ENCODE peak calls at places on chromosomes 5 and 9, in eight cellular contexts. N, E, V, Q, X, J, W and C are unnamed samples.

GRCh38 chr5:122142480-122142879 is 13.1 kb downstream of the ZNF474 start:
- DNase-seq in N (no peak), E (no peak), V (no peak), Q (peak; percentile 73), X (no peak), J (no peak), W (no peak), C (no peak)

GRCh38 chr9:134390537-134390936 is 64.3 kb downstream of the RXRA start:
- DNase-seq in N (no peak), E (no peak), V (no peak), Q (no peak), X (no peak), J (no peak), W (no peak), C (no peak)

GRCh38 chr5:57458443-57458842 is 24.2 kb downstream of the ACTBL2 start:
- DNase-seq in N (no peak), E (no peak), V (no peak), Q (no peak), X (no peak), J (no peak), W (no peak), C (no peak)

GRCh38 chr5:143646961-143647360 is 165.0 kb upstream of the HMHB1 start:
- DNase-seq in N (no peak), E (no peak), V (no peak), Q (no peak), X (no peak), J (no peak), W (no peak), C (no peak)

GRCh38 chr5:132493241-132493640 is 2.7 kb upstream of the IRF1 start:
- DNase-seq in N (no peak), E (peak; percentile 20), V (no peak), Q (no peak), X (no peak), J (no peak), W (no peak), C (no peak)

GRCh38 chr5:116892993-116893392 is 318.4 kb upstream of the SEMA6A start:
- DNase-seq in N (no peak), E (no peak), V (no peak), Q (no peak), X (no peak), J (no peak), W (no peak), C (no peak)

GRCh38 chr9:5557606-5558587 is 47.6 kb downstream of the PDCD1LG2 start:
- DNase-seq in N (no peak), E (peak; percentile 79), V (no peak), Q (no peak), X (no peak), J (peak; percentile 23), W (no peak), C (no peak)

GRCh38 chr9:131432597-131433301 is 38.9 kb downstream of the PRRC2B start:
- DNase-seq in N (no peak), E (peak; percentile 65), V (no peak), Q (peak; percentile 46), X (no peak), J (no peak), W (no peak), C (no peak)

GRCh38 chr5:57175586-57175985 is 1.7 kb downstream of the GPBP1 start:
- DNase-seq in N (peak; percentile 50), E (no peak), V (no peak), Q (peak; percentile 16), X (no peak), J (no peak), W (no peak), C (peak; percentile 7)

GRCh38 chr5:57577432-57578175 is 95.0 kb upstream of the ACTBL2 start:
- DNase-seq in N (no peak), E (no peak), V (no peak), Q (no peak), X (no peak), J (no peak), W (no peak), C (no peak)

GRCh38 chr9:4137755-4138154 is 162.1 kb downstream of the GLIS3 start:
- DNase-seq in N (no peak), E (no peak), V (no peak), Q (peak; percentile 59), X (no peak), J (no peak), W (no peak), C (no peak)

GRCh38 chr5:83844320-83845068 is 123.8 kb upstream of the HAPLN1 start:
- DNase-seq in N (peak; percentile 24), E (peak; percentile 72), V (peak; percentile 5), Q (no peak), X (no peak), J (peak; percentile 24), W (no peak), C (no peak)

GRCh38 chr9:121268598-121269029 is 652 bp downstream of the GSN start:
- DNase-seq in N (no peak), E (no peak), V (no peak), Q (no peak), X (no peak), J (no peak), W (no peak), C (peak; percentile 34)

GRCh38 chr5:150780180-150780692 is 1.7 kb downstream of the SMIM3 start:
- DNase-seq in N (no peak), E (peak; percentile 80), V (no peak), Q (no peak), X (no peak), J (peak; percentile 44), W (no peak), C (no peak)

GRCh38 chr5:122169350-122170103 is 40.2 kb downstream of the ZNF474 start:
- DNase-seq in N (no peak), E (no peak), V (no peak), Q (no peak), X (no peak), J (no peak), W (no peak), C (no peak)

GRCh38 chr5:94082405-94082804 is 341.0 kb upstream of the POU5F2 start:
- DNase-seq in N (no peak), E (no peak), V (no peak), Q (no peak), X (no peak), J (no peak), W (no peak), C (no peak)